ENCODE peak calls at places on chromosomes 2 and 18, in five cellular contexts. M is PC-9, Q is uterus, Z is WERI-Rb-1, C is adipocyte. U is an unnamed sample.

GRCh38 chr18:12811191-12811950 is 72.7 kb downstream of the PTPN2 start:
- DNase-seq in Z (no peak), M (peak), C (no peak), Q (no peak), U (no peak)

GRCh38 chr2:111667542-111668273 is 216.3 kb downstream of the ANAPC1 start:
- DNase-seq in Z (no peak), Q (peak), C (peak), M (peak), U (peak)

GRCh38 chr2:206980413-206980812 is 41.1 kb downstream of the CPO start:
- DNase-seq in Q (no peak), M (no peak), C (no peak), Z (no peak), U (no peak)

GRCh38 chr18:48336332-48336731 is 72.9 kb downstream of the ZBTB7C start:
- DNase-seq in C (no peak), Z (no peak), Q (no peak), M (no peak), U (no peak)

GRCh38 chr18:45567123-45567522 is 48.2 kb upstream of the SLC14A2 start:
- DNase-seq in Q (peak), M (no peak), C (peak), Z (no peak), U (no peak)

GRCh38 chr2:225670111-225670974 is 270.8 kb downstream of the NYAP2 start:
- DNase-seq in M (peak), Z (no peak), Q (no peak), C (peak), U (no peak)

GRCh38 chr2:215918901-215919585 is 94.3 kb downstream of the MREG start:
- DNase-seq in Z (no peak), M (no peak), C (peak), Q (no peak), U (no peak)

GRCh38 chr2:67839242-67839641 is 223.6 kb downstream of the C1D start:
- DNase-seq in C (no peak), M (no peak), Q (no peak), Z (no peak), U (peak)

GRCh38 chr2:14621114-14621513 is 11.4 kb upstream of the LRATD1 start:
- DNase-seq in Z (no peak), Q (no peak), C (no peak), M (no peak), U (no peak)

GRCh38 chr2:189204322-189204941 is 24.9 kb upstream of the COL5A2 start:
- DNase-seq in C (peak), Q (no peak), Z (no peak), M (no peak), U (no peak)

GRCh38 chr18:37568671-37569070 is 3.1 kb upstream of the CELF4 start:
- DNase-seq in Z (no peak), M (no peak), C (no peak), Q (no peak), U (no peak)

GRCh38 chr2:199329466-199329865 is 128.3 kb downstream of the SATB2 start:
- DNase-seq in M (no peak), Q (no peak), Z (no peak), C (no peak), U (no peak)

GRCh38 chr2:189137519-189137918 is 42.0 kb downstream of the COL5A2 start:
- DNase-seq in Q (no peak), Z (no peak), C (no peak), M (no peak), U (no peak)

GRCh38 chr2:156704132-156704531 is 268.0 kb downstream of the GPD2 start:
- DNase-seq in Z (no peak), C (no peak), M (no peak), Q (no peak), U (no peak)

GRCh38 chr2:229731916-229732315 is 17.6 kb upstream of the DNER start:
- DNase-seq in Z (no peak), M (no peak), C (peak), Q (no peak), U (peak)

GRCh38 chr2:136106505-136106904 is 11.4 kb downstream of the CXCR4 start:
- DNase-seq in M (no peak), Q (no peak), C (no peak), Z (no peak), U (no peak)
- H3K4me3 ChIP-seq in M (no peak), Q (no peak), C (no peak), Z (no peak), U (no peak)

DNA sequence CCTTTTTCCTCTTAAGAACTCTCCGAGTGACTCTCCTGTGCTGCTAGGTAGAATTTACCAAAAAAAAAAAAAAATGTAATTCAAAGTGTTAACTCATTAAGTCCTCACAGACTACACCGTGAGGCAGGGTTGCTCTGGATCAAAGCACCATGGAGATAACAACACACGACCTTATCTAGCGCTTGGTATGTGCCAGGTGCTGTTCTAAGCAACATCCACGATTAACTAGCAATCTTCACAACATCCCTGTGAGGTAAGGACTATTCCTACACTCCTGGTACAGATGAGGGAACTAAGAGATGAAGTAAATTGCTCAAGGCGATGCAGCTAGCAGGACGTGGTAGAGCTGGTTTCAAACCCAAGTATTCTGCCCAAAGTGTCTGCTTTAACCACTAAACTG is 1.8 kb downstream of the MOGAT1 start:
- DNase-seq in Q (no peak), M (no peak), C (no peak), Z (no peak), U (no peak)
- H3K4me3 ChIP-seq in Q (no peak), M (no peak), C (peak), Z (no peak), U (no peak)

GRCh38 chr2:160703648-160704585 is 210.3 kb upstream of the RBMS1 start:
- DNase-seq in C (peak), M (no peak), Q (no peak), Z (peak), U (no peak)
- H3K4me3 ChIP-seq in C (no peak), M (no peak), Q (no peak), Z (no peak), U (no peak)

DNA sequence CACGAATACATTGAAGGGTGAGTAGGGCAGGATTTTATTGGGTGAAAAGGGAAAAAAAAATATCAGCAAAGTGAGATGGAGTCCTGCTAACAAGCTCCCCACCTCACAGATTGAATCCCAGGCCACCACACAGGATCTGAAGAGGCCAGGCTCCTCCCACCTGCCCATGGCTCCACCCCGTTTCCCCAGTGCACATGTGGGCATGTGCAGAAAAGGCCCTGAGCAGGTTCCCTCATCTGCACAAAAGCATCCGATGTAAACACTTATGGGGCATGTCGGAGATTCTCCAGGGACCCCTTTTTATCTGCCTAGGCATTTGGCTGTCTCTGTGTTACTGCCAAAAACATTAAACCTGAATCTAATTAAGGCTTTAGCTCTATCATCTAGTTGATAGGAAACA is 35.2 kb downstream of the SKA1 start:
- DNase-seq in C (no peak), Z (no peak), M (no peak), Q (no peak), U (no peak)
- H3K4me3 ChIP-seq in C (no peak), Z (no peak), M (no peak), Q (no peak), U (no peak)